ENCODE peak calls at places on chromosomes 3 and 15, in five cellular contexts. One of them, this sample, is unnamed.

GRCh38 chr3:155031191-155031590 is 48.9 kb upstream of the MME start:
- DNase-seq in tibial artery: no peak
- DNase-seq in body of pancreas: no peak
- DNase-seq in DND-41: no peak
- DNase-seq in GM12878: no peak
- DNase-seq in this sample: no peak

GRCh38 chr3:45771166-45771775 is 25.1 kb downstream of the SLC6A20 start:
- DNase-seq in tibial artery: no peak
- DNase-seq in DND-41: no peak
- DNase-seq in body of pancreas: no peak
- DNase-seq in GM12878: no peak
- DNase-seq in this sample: no peak

GRCh38 chr3:170680593-170680992 is 94.7 kb upstream of the SLC7A14 start:
- DNase-seq in body of pancreas: no peak
- DNase-seq in GM12878: no peak
- DNase-seq in tibial artery: no peak
- DNase-seq in DND-41: no peak
- DNase-seq in this sample: no peak

GRCh38 chr15:78059110-78059839 is 18.2 kb downstream of the TBC1D2B start:
- DNase-seq in GM12878: no peak
- DNase-seq in DND-41: peak; percentile 39
- DNase-seq in tibial artery: no peak
- DNase-seq in body of pancreas: no peak
- DNase-seq in this sample: no peak

GRCh38 chr3:3259181-3259580 is 79.7 kb upstream of the CRBN start:
- DNase-seq in tibial artery: no peak
- DNase-seq in DND-41: no peak
- DNase-seq in body of pancreas: no peak
- DNase-seq in GM12878: no peak
- DNase-seq in this sample: no peak

GRCh38 chr15:95874625-95875024 is 455.9 kb upstream of the NR2F2 start:
- DNase-seq in tibial artery: no peak
- DNase-seq in DND-41: no peak
- DNase-seq in body of pancreas: no peak
- DNase-seq in GM12878: no peak
- DNase-seq in this sample: no peak

GRCh38 chr15:33894193-33894592 is 74.1 kb upstream of the CHRM5 start:
- DNase-seq in GM12878: no peak
- DNase-seq in DND-41: no peak
- DNase-seq in tibial artery: no peak
- DNase-seq in body of pancreas: no peak
- DNase-seq in this sample: no peak

GRCh38 chr3:195834675-195835583 is 23.2 kb upstream of the MUC4 start:
- DNase-seq in DND-41: no peak
- DNase-seq in GM12878: no peak
- DNase-seq in body of pancreas: no peak
- DNase-seq in tibial artery: no peak
- DNase-seq in this sample: no peak

GRCh38 chr3:105538483-105538882 is 171.8 kb downstream of the ALCAM start:
- DNase-seq in DND-41: no peak
- DNase-seq in GM12878: no peak
- DNase-seq in tibial artery: no peak
- DNase-seq in body of pancreas: no peak
- DNase-seq in this sample: no peak

GRCh38 chr3:161671141-161671540 is 174.5 kb downstream of the OTOL1 start:
- DNase-seq in body of pancreas: no peak
- DNase-seq in GM12878: no peak
- DNase-seq in DND-41: no peak
- DNase-seq in tibial artery: no peak
- DNase-seq in this sample: no peak

GRCh38 chr3:117589454-117589853 is 879.9 kb downstream of the TUSC7 start:
- DNase-seq in body of pancreas: no peak
- DNase-seq in GM12878: no peak
- DNase-seq in DND-41: no peak
- DNase-seq in tibial artery: no peak
- DNase-seq in this sample: no peak

GRCh38 chr15:80110920-80111319 is 41.9 kb upstream of the FAH start:
- DNase-seq in body of pancreas: no peak
- DNase-seq in DND-41: no peak
- DNase-seq in GM12878: no peak
- DNase-seq in tibial artery: no peak
- DNase-seq in this sample: no peak

GRCh38 chr3:64441861-64442260 is 216.6 kb upstream of the PRICKLE2 start:
- DNase-seq in DND-41: no peak
- DNase-seq in tibial artery: no peak
- DNase-seq in GM12878: no peak
- DNase-seq in body of pancreas: peak; percentile 88
- DNase-seq in this sample: no peak

GRCh38 chr3:103085465-103085864 is 650.6 kb downstream of the ZPLD1 start:
- DNase-seq in body of pancreas: peak; percentile 30
- DNase-seq in tibial artery: no peak
- DNase-seq in DND-41: no peak
- DNase-seq in GM12878: peak; percentile 7
- DNase-seq in this sample: no peak

GRCh38 chr3:5016218-5017161 is 37.3 kb downstream of the BHLHE40 start:
- DNase-seq in DND-41: peak; percentile 23
- DNase-seq in GM12878: no peak
- DNase-seq in tibial artery: peak; percentile 60
- DNase-seq in body of pancreas: peak; percentile 76
- DNase-seq in this sample: no peak

GRCh38 chr3:13123765-13124164 is 50.5 kb upstream of the IQSEC1 start:
- DNase-seq in body of pancreas: no peak
- DNase-seq in tibial artery: no peak
- DNase-seq in DND-41: no peak
- DNase-seq in GM12878: no peak
- DNase-seq in this sample: no peak

GRCh38 chr3:77051927-77052542 is 12.1 kb downstream of the ROBO2 start:
- DNase-seq in body of pancreas: no peak
- DNase-seq in tibial artery: no peak
- DNase-seq in DND-41: no peak
- DNase-seq in GM12878: no peak
- DNase-seq in this sample: no peak

GRCh38 chr3:102529452-102529851 is 94.6 kb downstream of the ZPLD1 start:
- DNase-seq in GM12878: no peak
- DNase-seq in tibial artery: no peak
- DNase-seq in body of pancreas: peak; percentile 21
- DNase-seq in DND-41: no peak
- DNase-seq in this sample: no peak

GRCh38 chr3:17233398-17233800 is 348.6 kb downstream of the PLCL2 start:
- DNase-seq in DND-41: peak; percentile 51
- DNase-seq in body of pancreas: peak; percentile 30
- DNase-seq in tibial artery: no peak
- DNase-seq in GM12878: peak; percentile 51
- DNase-seq in this sample: peak; percentile 29

GRCh38 chr3:175392653-175393052 is 533.5 kb downstream of the NAALADL2 start:
- DNase-seq in tibial artery: no peak
- DNase-seq in GM12878: no peak
- DNase-seq in DND-41: no peak
- DNase-seq in body of pancreas: no peak
- DNase-seq in this sample: no peak

GRCh38 chr15:70089692-70089971 is 8.1 kb downstream of the TLE3 start:
- DNase-seq in GM12878: no peak
- DNase-seq in tibial artery: no peak
- DNase-seq in DND-41: no peak
- DNase-seq in body of pancreas: no peak
- DNase-seq in this sample: no peak

GRCh38 chr3:157502916-157503620 is at the start of gene VEPH1:
- DNase-seq in DND-41: no peak
- DNase-seq in GM12878: no peak
- DNase-seq in tibial artery: no peak
- DNase-seq in body of pancreas: peak; percentile 66
- DNase-seq in this sample: no peak

GRCh38 chr3:134356411-134357040 is 17.7 kb downstream of the AMOTL2 start:
- DNase-seq in body of pancreas: no peak
- DNase-seq in tibial artery: peak; percentile 7
- DNase-seq in DND-41: no peak
- DNase-seq in GM12878: no peak
- DNase-seq in this sample: no peak

GRCh38 chr3:192570757-192571156 is 156.6 kb downstream of the FGF12 start:
- DNase-seq in DND-41: no peak
- DNase-seq in tibial artery: no peak
- DNase-seq in GM12878: no peak
- DNase-seq in body of pancreas: no peak
- DNase-seq in this sample: no peak

GRCh38 chr15:77384086-77384485 is 35.8 kb downstream of the PEAK1 start:
- DNase-seq in GM12878: no peak
- DNase-seq in body of pancreas: no peak
- DNase-seq in tibial artery: no peak
- DNase-seq in DND-41: no peak
- DNase-seq in this sample: no peak

GRCh38 chr3:187963003-187963676 is 190.8 kb upstream of the LPP start:
- DNase-seq in GM12878: no peak
- DNase-seq in tibial artery: no peak
- DNase-seq in DND-41: peak; percentile 40
- DNase-seq in body of pancreas: no peak
- DNase-seq in this sample: no peak

GRCh38 chr15:66621491-66622467 is 56.0 kb upstream of the LCTL start:
- DNase-seq in tibial artery: no peak
- DNase-seq in DND-41: no peak
- DNase-seq in GM12878: no peak
- DNase-seq in body of pancreas: no peak
- DNase-seq in this sample: no peak

GRCh38 chr3:45043715-45044299 is 17.7 kb downstream of the CLEC3B start:
- DNase-seq in tibial artery: no peak
- DNase-seq in GM12878: no peak
- DNase-seq in DND-41: no peak
- DNase-seq in body of pancreas: no peak
- DNase-seq in this sample: no peak

GRCh38 chr3:12141350-12141749 is 17.4 kb downstream of the TIMP4 start:
- DNase-seq in tibial artery: no peak
- DNase-seq in body of pancreas: no peak
- DNase-seq in GM12878: no peak
- DNase-seq in DND-41: no peak
- DNase-seq in this sample: no peak

GRCh38 chr3:138465927-138466326 is 31.5 kb downstream of the ESYT3 start:
- DNase-seq in tibial artery: no peak
- DNase-seq in body of pancreas: no peak
- DNase-seq in DND-41: no peak
- DNase-seq in GM12878: no peak
- DNase-seq in this sample: no peak

DNA sequence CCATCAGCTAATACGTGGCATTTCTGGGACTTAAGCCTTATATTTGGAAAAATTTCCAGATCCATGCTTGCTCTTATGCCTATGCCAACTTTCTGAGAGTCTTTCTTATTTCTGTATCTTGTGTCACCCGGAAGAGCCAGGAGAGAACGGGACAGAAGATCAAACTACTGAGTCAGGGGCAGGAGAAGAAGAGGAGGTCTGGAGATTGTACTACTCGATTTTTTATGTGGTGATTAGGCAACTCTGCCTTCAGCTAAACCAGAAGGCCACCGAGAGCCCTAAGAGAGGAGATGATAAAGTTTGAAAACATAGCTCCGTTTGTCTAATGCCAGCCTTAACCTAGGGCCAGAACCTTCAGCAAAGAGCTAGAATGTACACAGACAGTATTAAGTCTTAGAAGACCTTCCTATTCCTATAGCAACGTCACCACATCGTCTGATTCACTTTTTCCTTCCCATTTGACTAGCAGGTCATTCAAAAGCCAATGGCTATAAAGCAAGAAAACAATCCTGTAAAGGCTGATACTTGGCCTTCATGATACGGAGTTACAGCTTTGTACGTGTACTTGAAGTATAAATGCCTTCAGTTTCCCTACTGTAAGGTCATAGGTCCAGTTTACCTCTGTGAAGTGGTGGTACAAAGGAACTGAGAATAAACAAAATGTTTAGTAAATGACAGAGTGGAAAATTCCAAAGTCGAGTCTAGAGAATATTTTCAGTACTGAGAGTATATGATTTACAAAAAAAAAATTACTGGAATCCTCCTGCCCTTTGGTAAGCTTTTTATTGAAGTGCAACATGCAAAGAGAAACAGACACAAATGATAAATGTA is 96.1 kb upstream of the ICE2 start:
- DNase-seq in DND-41: no peak
- DNase-seq in GM12878: no peak
- DNase-seq in tibial artery: no peak
- DNase-seq in body of pancreas: no peak
- DNase-seq in this sample: no peak
- H3K4me3 ChIP-seq in DND-41: no peak overlapping the region
- H3K4me3 ChIP-seq in GM12878: peak overlapping the region; percentile 56
- H3K4me3 ChIP-seq in tibial artery: no peak overlapping the region
- H3K4me3 ChIP-seq in body of pancreas: no peak overlapping the region
- H3K4me3 ChIP-seq in this sample: no peak overlapping the region

GRCh38 chr3:183534249-183534648 is 21.3 kb downstream of the KLHL6 start:
- DNase-seq in GM12878: no peak
- DNase-seq in tibial artery: no peak
- DNase-seq in body of pancreas: no peak
- DNase-seq in DND-41: no peak
- DNase-seq in this sample: no peak
- H3K27me3 ChIP-seq in GM12878: no peaks in the 10 kb centered on the region
- H3K27me3 ChIP-seq in tibial artery: no peaks in the 10 kb centered on the region
- H3K27me3 ChIP-seq in body of pancreas: no peaks in the 10 kb centered on the region
- H3K27me3 ChIP-seq in DND-41: no peaks in the 10 kb centered on the region
- H3K27me3 ChIP-seq in this sample: no peaks in the 10 kb centered on the region

DNA sequence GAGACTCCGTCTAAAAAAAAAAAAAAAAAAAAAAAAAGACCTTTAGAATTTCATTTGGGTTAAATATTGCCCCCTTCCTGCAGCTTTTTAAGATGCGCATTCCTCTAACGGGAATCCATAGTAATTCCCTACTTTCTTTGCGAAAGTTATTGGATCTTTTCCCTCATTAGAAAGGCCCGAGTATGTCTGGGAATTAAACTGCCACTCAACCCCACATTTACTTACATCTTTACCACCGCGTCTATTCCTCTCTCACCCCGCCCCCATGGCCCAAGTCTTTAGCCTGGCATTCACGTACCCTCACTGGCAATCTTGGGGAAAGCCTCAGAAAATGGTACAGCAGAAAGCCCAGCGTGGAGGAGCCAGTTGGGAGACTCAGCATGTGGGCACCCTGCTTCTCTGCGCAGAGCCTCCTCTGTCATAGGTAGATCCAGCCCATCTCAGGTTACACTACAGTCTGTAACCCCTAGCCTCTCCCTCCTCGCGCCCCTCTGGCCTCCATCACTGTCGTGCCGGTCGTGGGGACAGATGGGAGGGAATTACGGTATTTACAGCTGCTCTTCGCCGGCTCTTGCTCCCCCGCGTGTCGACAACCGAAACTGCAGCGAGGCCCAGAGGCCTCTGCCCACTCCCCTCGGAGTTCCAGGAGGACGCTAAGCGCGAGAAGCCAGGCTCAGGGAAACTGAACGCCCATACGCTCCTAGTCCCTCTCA is 6.4 kb upstream of the ANKDD1A start:
- DNase-seq in DND-41: no peak
- DNase-seq in body of pancreas: peak; percentile 77
- DNase-seq in GM12878: no peak
- DNase-seq in tibial artery: peak; percentile 74
- DNase-seq in this sample: peak; percentile 80
- TF ChIP-seq CTCF in DND-41: peak; percentile 9
- TF ChIP-seq CTCF in body of pancreas: peak; percentile 84
- TF ChIP-seq CTCF in GM12878: peak; percentile 88
- TF ChIP-seq CTCF in tibial artery: peak; percentile 83
- TF ChIP-seq CTCF in this sample: peak; percentile 89

DNA sequence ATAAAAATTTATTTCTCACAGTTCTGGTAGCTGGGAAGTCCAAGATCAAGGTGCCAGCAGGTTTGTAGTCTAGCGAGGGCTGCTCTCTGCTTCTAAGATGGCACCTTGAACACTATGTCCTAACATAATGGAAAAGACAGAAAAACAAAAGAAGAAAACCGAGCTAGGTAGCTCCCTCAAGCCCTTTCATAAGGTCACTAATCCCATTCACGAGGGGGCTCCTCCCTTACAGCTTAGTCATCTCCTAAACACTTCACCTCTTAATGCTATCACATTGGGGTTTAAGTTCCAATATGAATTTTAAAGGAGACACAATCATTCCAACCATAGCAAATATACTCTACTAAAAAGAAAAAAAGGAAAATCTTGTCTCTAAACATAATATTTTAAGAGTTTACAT is 23.6 kb downstream of the GOLGA6D start:
- DNase-seq in tibial artery: no peak
- DNase-seq in DND-41: no peak
- DNase-seq in GM12878: no peak
- DNase-seq in body of pancreas: no peak
- DNase-seq in this sample: no peak
- H3K4me3 ChIP-seq in tibial artery: no peak overlapping the region
- H3K4me3 ChIP-seq in DND-41: no peak overlapping the region
- H3K4me3 ChIP-seq in GM12878: no peak overlapping the region
- H3K4me3 ChIP-seq in body of pancreas: no peak overlapping the region
- H3K4me3 ChIP-seq in this sample: no peak overlapping the region